ENCODE peak calls at places on chromosomes 3 and 15, in nine cellular contexts. R is RPMI8226; A is fibroblast of pulmonary artery; N is neuronal stem cell; Y is stimulated activated CD4-positive, alpha-beta T cell treated with anti-CD3 and anti-CD28 coated beads, Interleukin-1b, Interleukin-23, amount 100 ng/mL, for 4 hours; T is activated CD4-positive, alpha-beta T cell treated with anti-CD3 and anti-CD28 coated beads, Interleukin-2, amount 50 U/mL, for 1 hour; P is stimulated activated naive CD8-positive, alpha-beta T cell treated with anti-CD3 and anti-CD28 coated beads, Interleukin-15, Interleukin-2, amounts not matched to agents 100 U/mL and 50 U/mL, for 24 hours; U is hepatic stellate cell; Z is Kasumi-1. S is an unnamed sample.

GRCh38 chr3:196868297-196868661 is 559 bp downstream of the SENP5 start:
- DNase-seq in Z (peak; percentile 33), Y (no peak), N (peak; percentile 11), U (peak; percentile 37), A (peak; percentile 34), R (peak; percentile 49), T (no peak), P (peak; percentile 35), S (peak; percentile 52)

GRCh38 chr3:112315791-112316190 is 17.2 kb upstream of the CD200 start:
- DNase-seq in Y (no peak), A (no peak), U (no peak), N (no peak), P (no peak), R (no peak), Z (no peak), T (no peak), S (no peak)

GRCh38 chr3:775178-775885 is 317.5 kb upstream of the CNTN6 start:
- DNase-seq in A (no peak), R (peak; percentile 61), Z (no peak), Y (no peak), N (no peak), P (no peak), T (no peak), U (no peak), S (no peak)

GRCh38 chr15:80531388-80532184 is 127.4 kb downstream of the ARNT2 start:
- DNase-seq in A (peak; percentile 30), T (no peak), N (no peak), U (no peak), P (no peak), R (no peak), Z (no peak), Y (no peak), S (no peak)

GRCh38 chr15:80563372-80563997 is 131.6 kb upstream of the ABHD17C start:
- DNase-seq in P (no peak), Z (no peak), T (no peak), R (no peak), N (no peak), U (no peak), Y (no peak), A (no peak), S (no peak)

GRCh38 chr3:64651791-64652241 is 36.0 kb downstream of the ADAMTS9 start:
- DNase-seq in Y (no peak), U (no peak), Z (no peak), N (no peak), R (no peak), T (no peak), A (peak; percentile 22), P (no peak), S (no peak)

GRCh38 chr3:69330891-69331400 is 54.9 kb downstream of the FRMD4B start:
- DNase-seq in Z (no peak), A (peak; percentile 41), Y (no peak), U (peak; percentile 9), R (peak; percentile 51), N (no peak), T (no peak), P (no peak), S (no peak)

GRCh38 chr15:82538961-82539689 is 1.1 kb downstream of the RPS17 start:
- DNase-seq in U (peak; percentile 22), N (no peak), Z (no peak), A (peak; percentile 24), Y (peak; percentile 36), T (no peak), R (no peak), P (peak; percentile 30), S (peak; percentile 37)

GRCh38 chr3:24526640-24527237 is 32.1 kb upstream of the THRB start:
- DNase-seq in P (no peak), Z (no peak), Y (no peak), R (no peak), N (no peak), T (no peak), A (no peak), U (no peak), S (no peak)

GRCh38 chr15:67109141-67110034 is 44.0 kb downstream of the SMAD3 start:
- DNase-seq in R (no peak), T (no peak), N (no peak), P (peak; percentile 52), Y (no peak), Z (peak; percentile 44), U (peak; percentile 86), A (peak; percentile 98), S (no peak)

GRCh38 chr15:42444415-42445063 is 46.4 kb downstream of the ZNF106 start:
- DNase-seq in P (no peak), U (no peak), Z (no peak), A (no peak), Y (no peak), T (no peak), N (no peak), R (no peak), S (no peak)

GRCh38 chr3:123296836-123297626 is 95.3 kb downstream of the SEC22A start:
- DNase-seq in U (no peak), T (no peak), Y (no peak), R (no peak), P (no peak), N (no peak), A (no peak), Z (no peak), S (no peak)

GRCh38 chr3:43178891-43179366 is 73.0 kb upstream of the POMGNT2 start:
- DNase-seq in U (no peak), P (no peak), Y (no peak), A (peak; percentile 33), Z (no peak), R (peak; percentile 62), N (no peak), T (no peak), S (no peak)

GRCh38 chr15:25171111-25171811 is 216.5 kb downstream of the SNRPN start:
- DNase-seq in U (no peak), P (no peak), Z (no peak), Y (no peak), T (no peak), A (no peak), N (no peak), R (no peak), S (no peak)

GRCh38 chr3:156489462-156489911 is 65.4 kb downstream of the SSR3 start:
- DNase-seq in U (no peak), R (no peak), T (no peak), A (peak; percentile 46), Z (no peak), N (no peak), Y (no peak), P (no peak), S (no peak)

GRCh38 chr3:186492594-186492993 is 51.6 kb downstream of the CRYGS start:
- DNase-seq in Z (no peak), U (no peak), N (no peak), P (no peak), Y (no peak), A (no peak), T (no peak), R (no peak), S (no peak)

GRCh38 chr3:136473716-136474326 is 223.7 kb downstream of the PCCB start:
- DNase-seq in T (no peak), A (no peak), Z (no peak), N (no peak), U (peak; percentile 17), R (no peak), Y (no peak), P (no peak), S (no peak)

GRCh38 chr3:57391767-57392166 is 99.3 kb upstream of the ASB14 start:
- DNase-seq in P (no peak), Y (no peak), N (no peak), T (no peak), Z (no peak), U (no peak), A (no peak), R (no peak), S (no peak)